ENCODE peak calls at places on chromosomes 6 and 20, in six cellular contexts. C is cardiac muscle cell, L is AG04450, B is heart left ventricle, Q is left ventricle myocardium inferior, P is PC-3. I is an unnamed sample.

GRCh38 chr20:50192364-50193168 is 1.9 kb downstream of the CEBPB start:
- DNase-seq in C (peak; percentile 92), P (peak; percentile 95), B (peak; percentile 82), L (peak; percentile 71), Q (peak; percentile 85), I (peak; percentile 87)

GRCh38 chr20:59270380-59270779 is 30.0 kb upstream of the EDN3 start:
- DNase-seq in Q (no peak), C (no peak), P (no peak), B (no peak), L (no peak), I (no peak)

GRCh38 chr6:10028202-10028601 is 386.7 kb downstream of the TFAP2A start:
- DNase-seq in P (no peak), L (no peak), C (no peak), B (no peak), Q (no peak), I (no peak)

GRCh38 chr20:11266571-11266970 is 592.8 kb upstream of the JAG1 start:
- DNase-seq in C (no peak), Q (no peak), P (peak; percentile 79), L (no peak), B (no peak), I (peak; percentile 66)

GRCh38 chr6:35080016-35080680 is 61.0 kb downstream of the TCP11 start:
- DNase-seq in Q (no peak), B (no peak), C (no peak), P (no peak), L (no peak), I (no peak)

GRCh38 chr20:44810391-44811149 is at the start of gene RIMS4:
- DNase-seq in L (no peak), B (no peak), C (peak; percentile 11), Q (no peak), P (no peak), I (no peak)

GRCh38 chr6:27213544-27214125 is 33.9 kb upstream of the PRSS16 start:
- DNase-seq in P (no peak), C (peak; percentile 21), L (no peak), Q (no peak), B (no peak), I (no peak)

GRCh38 chr6:92231220-92231701 is 1188.1 kb downstream of the EPHA7 start:
- DNase-seq in Q (no peak), C (no peak), P (no peak), L (no peak), B (no peak), I (no peak)

GRCh38 chr6:14824060-14824834 is 421.6 kb upstream of the JARID2 start:
- DNase-seq in Q (no peak), C (peak; percentile 40), P (no peak), L (no peak), B (no peak), I (no peak)

GRCh38 chr6:14819840-14820420 is 425.9 kb upstream of the JARID2 start:
- DNase-seq in L (no peak), B (no peak), C (no peak), P (no peak), Q (no peak), I (no peak)

GRCh38 chr6:14822012-14822553 is 423.8 kb upstream of the JARID2 start:
- DNase-seq in Q (no peak), C (no peak), L (no peak), B (no peak), P (no peak), I (no peak)

GRCh38 chr6:14824835-14825223 is 421.0 kb upstream of the JARID2 start:
- DNase-seq in B (no peak), L (no peak), P (no peak), C (no peak), Q (no peak), I (no peak)

GRCh38 chr6:14822689-14823088 is 423.2 kb upstream of the JARID2 start:
- DNase-seq in L (peak; percentile 10), P (no peak), C (no peak), B (no peak), Q (no peak), I (no peak)
- H3K27ac ChIP-seq in L (no peak overlapping the region), P (no peak overlapping the region), C (no peak overlapping the region), B (no peak overlapping the region), Q (no peak overlapping the region), I (no peak overlapping the region)

DNA sequence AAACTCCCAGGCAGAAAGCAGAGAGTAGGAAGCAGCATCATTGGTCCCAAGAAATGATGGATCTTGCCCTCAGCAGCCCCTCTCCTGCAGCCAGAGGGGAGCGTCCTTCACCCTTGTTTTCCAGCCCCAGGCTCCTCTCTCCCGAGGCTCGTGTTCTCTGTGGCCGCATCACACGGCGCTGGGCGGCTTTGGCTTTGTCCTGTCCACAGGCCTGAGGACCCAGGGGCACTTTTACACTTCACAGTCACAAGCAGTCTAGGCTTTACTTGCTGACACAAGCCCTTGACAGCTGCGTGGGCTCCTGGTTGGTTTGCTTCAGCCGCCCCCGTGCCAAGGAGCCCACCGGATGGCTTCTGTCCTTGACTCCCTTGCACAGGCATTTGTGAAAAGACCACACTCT is 175.4 kb upstream of the THBS2 start:
- DNase-seq in B (no peak), P (no peak), C (no peak), L (no peak), Q (no peak), I (no peak)
- H3K9me3 ChIP-seq in B (peaks cover 21% of the 10 kb centered on the region), P (no peaks in the 10 kb centered on the region), C (no peaks in the 10 kb centered on the region), L (peaks cover 36% of the 10 kb centered on the region), Q (peaks cover 46% of the 10 kb centered on the region), I (no peaks in the 10 kb centered on the region)

GRCh38 chr6:139161817-139162284 is 27.0 kb downstream of the HECA start:
- DNase-seq in P (no peak), B (no peak), Q (no peak), C (no peak), L (no peak), I (peak; percentile 31)

GRCh38 chr6:139159016-139159415 is 24.1 kb downstream of the HECA start:
- DNase-seq in C (no peak), P (no peak), Q (no peak), B (no peak), L (no peak), I (no peak)

GRCh38 chr6:139165324-139165723 is 30.4 kb downstream of the HECA start:
- DNase-seq in C (no peak), L (no peak), B (no peak), Q (no peak), P (no peak), I (no peak)

GRCh38 chr6:139164001-139164400 is 29.1 kb downstream of the HECA start:
- DNase-seq in B (no peak), C (no peak), L (no peak), P (no peak), Q (no peak), I (no peak)

GRCh38 chr6:139161169-139161568 is 26.3 kb downstream of the HECA start:
- DNase-seq in B (no peak), L (no peak), C (no peak), P (no peak), Q (no peak), I (peak; percentile 38)
- H3K4me3 ChIP-seq in B (no peak overlapping the region), L (no peak overlapping the region), C (no peak overlapping the region), P (no peak overlapping the region), Q (no peak overlapping the region), I (no peak overlapping the region)

GRCh38 chr6:56041591-56041990 is 166.2 kb upstream of the BMP5 start:
- DNase-seq in L (no peak), C (no peak), P (no peak), Q (no peak), B (no peak), I (no peak)

GRCh38 chr6:56040875-56041274 is 165.5 kb upstream of the BMP5 start:
- DNase-seq in Q (no peak), P (no peak), C (peak; percentile 89), B (no peak), L (no peak), I (no peak)

GRCh38 chr6:56040271-56040670 is 164.9 kb upstream of the BMP5 start:
- DNase-seq in P (peak; percentile 12), L (no peak), Q (no peak), B (no peak), C (peak; percentile 77), I (no peak)

GRCh38 chr6:56043761-56044160 is 168.4 kb upstream of the BMP5 start:
- DNase-seq in B (no peak), P (no peak), L (no peak), C (no peak), Q (no peak), I (no peak)

GRCh38 chr6:56043076-56043475 is 167.7 kb upstream of the BMP5 start:
- DNase-seq in C (no peak), B (no peak), P (no peak), L (no peak), Q (no peak), I (no peak)
- H3K27ac ChIP-seq in C (no peak overlapping the region), B (no peak overlapping the region), P (no peak overlapping the region), L (no peak overlapping the region), Q (no peak overlapping the region), I (no peak overlapping the region)

DNA sequence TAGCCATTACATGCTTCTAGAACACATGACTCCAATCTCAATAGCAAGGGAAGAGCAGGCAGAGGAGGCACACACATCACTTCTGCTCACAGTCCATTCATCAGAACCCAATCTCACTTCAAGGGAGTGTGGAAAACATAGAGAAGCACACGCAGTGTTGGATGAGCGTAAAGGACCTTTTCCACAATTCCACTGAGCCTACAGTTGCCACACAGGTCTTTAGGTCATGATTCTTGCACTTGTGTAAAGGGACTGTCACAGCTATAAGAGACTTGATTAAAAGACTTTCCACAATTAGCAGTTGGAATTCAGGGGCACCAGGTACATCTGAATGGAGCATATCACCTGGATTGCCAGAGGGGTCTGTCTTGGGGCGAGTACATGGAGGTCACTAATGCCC is 86.2 kb downstream of the TBC1D7 start:
- DNase-seq in B (no peak), P (no peak), L (no peak), Q (no peak), C (no peak), I (no peak)
- H3K9me3 ChIP-seq in B (no peaks in the 10 kb centered on the region), P (no peaks in the 10 kb centered on the region), L (no peaks in the 10 kb centered on the region), Q (peaks cover 5% of the 10 kb centered on the region), C (no peaks in the 10 kb centered on the region), I (no peaks in the 10 kb centered on the region)

GRCh38 chr6:63353282-63353630 is 33.5 kb upstream of the LGSN start:
- DNase-seq in P (no peak), B (no peak), C (no peak), L (no peak), Q (no peak), I (no peak)
- H3K4me3 ChIP-seq in P (no peak overlapping the region), B (no peak overlapping the region), C (no peak overlapping the region), L (no peak overlapping the region), Q (no peak overlapping the region), I (no peak overlapping the region)

GRCh38 chr6:45964300-45964699 is 51.4 kb downstream of the CLIC5 start:
- DNase-seq in B (no peak), L (no peak), C (no peak), Q (no peak), P (no peak), I (no peak)

GRCh38 chr6:45966340-45966739 is 49.3 kb downstream of the CLIC5 start:
- DNase-seq in L (no peak), B (no peak), Q (no peak), C (no peak), P (no peak), I (no peak)

GRCh38 chr6:45966797-45967196 is 48.9 kb downstream of the CLIC5 start:
- DNase-seq in C (no peak), P (no peak), L (no peak), B (no peak), Q (no peak), I (peak; percentile 28)

GRCh38 chr6:45965007-45965406 is 50.7 kb downstream of the CLIC5 start:
- DNase-seq in Q (no peak), C (peak; percentile 34), L (no peak), P (peak; percentile 62), B (no peak), I (no peak)

DNA sequence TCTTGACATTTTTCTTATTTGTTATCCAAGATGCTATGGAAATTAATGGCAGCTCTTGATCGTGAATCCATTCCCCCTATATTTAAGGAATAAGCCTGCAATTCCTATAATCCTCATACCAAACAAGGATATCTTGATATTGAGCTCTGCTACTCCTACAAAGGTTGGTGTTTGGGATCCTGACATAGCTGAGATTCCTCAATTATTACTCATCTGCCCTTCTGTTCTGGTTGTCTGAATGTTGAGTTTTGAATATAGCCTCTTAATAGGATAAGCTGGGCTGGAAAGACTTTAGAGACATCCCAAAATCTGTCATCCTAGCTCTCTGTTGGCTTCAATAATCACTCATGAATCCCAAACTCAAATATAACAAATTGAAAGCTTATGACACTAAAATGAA is 49.9 kb downstream of the CLIC5 start:
- DNase-seq in Q (no peak), B (no peak), C (peak; percentile 76), P (peak; percentile 85), L (no peak), I (no peak)
- H3K27ac ChIP-seq in Q (peak overlapping the region; percentile 89), B (peak overlapping the region; percentile 31), C (peak overlapping the region; percentile 12), P (no peak overlapping the region), L (no peak overlapping the region), I (no peak overlapping the region)